ENCODE peak calls at places on chromosomes 2 and 18, in nine cellular contexts. D is HuH-7, P is GM19239, B is adrenal gland, X is ELR, O is AG04450, N is HCT116, F is dorsolateral prefrontal cortex, Q is left colon. A is an unnamed sample.

GRCh38 chr2:235098736-235099494 is 147.1 kb downstream of the SH3BP4 start:
- DNase-seq in D (no peak), P (no peak), B (no peak), X (no peak), O (no peak), N (no peak), F (no peak), Q (no peak), A (peak)

GRCh38 chr2:148658807-148659722 is 14.5 kb downstream of the EPC2 start:
- DNase-seq in D (no peak), P (peak), B (no peak), X (peak), O (peak), N (no peak), F (no peak), Q (no peak), A (peak)

GRCh38 chr18:24189664-24190346 is 50.9 kb downstream of the CABYR start:
- DNase-seq in D (no peak), P (no peak), B (no peak), X (no peak), O (no peak), N (no peak), F (no peak), Q (no peak), A (no peak)

GRCh38 chr2:89767581-89768435 is 1076.3 kb downstream of the RPIA start:
- DNase-seq in D (no peak), P (no peak), B (peak), X (no peak), O (no peak), N (no peak), F (no peak), Q (no peak), A (no peak)

GRCh38 chr2:134640494-134640893 is 78.3 kb downstream of the TMEM163 start:
- DNase-seq in D (no peak), P (no peak), B (no peak), X (no peak), O (no peak), N (no peak), F (no peak), Q (no peak), A (no peak)

GRCh38 chr2:119468154-119468955 is 36.7 kb downstream of the TMEM37 start:
- DNase-seq in D (no peak), P (no peak), B (no peak), X (no peak), O (no peak), N (no peak), F (no peak), Q (no peak), A (peak)

GRCh38 chr2:54329482-54330225 is 73.6 kb upstream of the TSPYL6 start:
- DNase-seq in D (peak), P (no peak), B (no peak), X (peak), O (no peak), N (no peak), F (no peak), Q (no peak), A (no peak)

GRCh38 chr18:12461326-12461725 is 53.6 kb downstream of the PRELID3A start:
- DNase-seq in D (no peak), P (no peak), B (no peak), X (no peak), O (no peak), N (no peak), F (no peak), Q (no peak), A (no peak)

GRCh38 chr2:232097260-232097659 is 135.7 kb downstream of the DIS3L2 start:
- DNase-seq in D (no peak), P (no peak), B (no peak), X (no peak), O (no peak), N (no peak), F (no peak), Q (no peak), A (no peak)

GRCh38 chr2:10864888-10865551 is 46.7 kb upstream of the KCNF1 start:
- DNase-seq in D (no peak), P (peak), B (no peak), X (no peak), O (no peak), N (no peak), F (no peak), Q (no peak), A (no peak)

GRCh38 chr2:54310314-54310713 is 54.3 kb upstream of the TSPYL6 start:
- DNase-seq in D (no peak), P (no peak), B (peak), X (peak), O (no peak), N (no peak), F (no peak), Q (no peak), A (no peak)

GRCh38 chr2:18232731-18233438 is 327.6 kb downstream of the RDH14 start:
- DNase-seq in D (peak), P (no peak), B (no peak), X (peak), O (no peak), N (no peak), F (no peak), Q (no peak), A (peak)

GRCh38 chr2:65311049-65311448 is 83.4 kb downstream of the ACTR2 start:
- DNase-seq in D (no peak), P (no peak), B (no peak), X (no peak), O (no peak), N (no peak), F (no peak), Q (no peak), A (no peak)

GRCh38 chr2:240463866-240464481 is 28.5 kb downstream of the GPC1 start:
- DNase-seq in D (no peak), P (no peak), B (peak), X (no peak), O (no peak), N (no peak), F (peak), Q (peak), A (no peak)

GRCh38 chr2:226915846-226916360 is 80.0 kb downstream of the RHBDD1 start:
- DNase-seq in D (no peak), P (no peak), B (no peak), X (peak), O (peak), N (no peak), F (no peak), Q (no peak), A (peak)

GRCh38 chr2:186980787-186981550 is 132.0 kb upstream of the ZSWIM2 start:
- DNase-seq in D (no peak), P (no peak), B (no peak), X (no peak), O (no peak), N (no peak), F (no peak), Q (no peak), A (no peak)

GRCh38 chr2:215427585-215427984 is 8.3 kb downstream of the FN1 start:
- DNase-seq in D (no peak), P (no peak), B (no peak), X (no peak), O (no peak), N (no peak), F (no peak), Q (no peak), A (no peak)

GRCh38 chr2:236702693-236703092 is 133.1 kb downstream of the ACKR3 start:
- DNase-seq in D (no peak), P (no peak), B (no peak), X (no peak), O (no peak), N (no peak), F (no peak), Q (no peak), A (no peak)

GRCh38 chr18:3717626-3718025 is 267.7 kb downstream of the TGIF1 start:
- DNase-seq in D (no peak), P (no peak), B (no peak), X (no peak), O (no peak), N (no peak), F (no peak), Q (no peak), A (no peak)

GRCh38 chr2:28736034-28736433 is 15.6 kb upstream of the PPP1CB start:
- DNase-seq in D (no peak), P (no peak), B (peak), X (no peak), O (no peak), N (no peak), F (no peak), Q (peak), A (no peak)

GRCh38 chr2:239268549-239268948 is 132.3 kb downstream of the HDAC4 start:
- DNase-seq in D (no peak), P (no peak), B (peak), X (no peak), O (no peak), N (no peak), F (no peak), Q (peak), A (no peak)

GRCh38 chr2:95121495-95122196 is at the start of gene MRPS5:
- DNase-seq in D (peak), P (peak), B (peak), X (peak), O (peak), N (peak), F (peak), Q (peak), A (peak)

GRCh38 chr2:145617906-145618305 is 1098.0 kb upstream of the ZEB2 start:
- DNase-seq in D (no peak), P (no peak), B (no peak), X (peak), O (no peak), N (no peak), F (no peak), Q (no peak), A (peak)

GRCh38 chr2:240790370-240791210 is 29.4 kb downstream of the KIF1A start:
- DNase-seq in D (no peak), P (no peak), B (no peak), X (no peak), O (no peak), N (no peak), F (peak), Q (no peak), A (no peak)

GRCh38 chr18:74951165-74951760 is 257.7 kb downstream of the PTGR3 start:
- DNase-seq in D (no peak), P (no peak), B (no peak), X (peak), O (peak), N (no peak), F (no peak), Q (peak), A (peak)

A was measured in amniotic epithelial cell.